ENCODE peak calls at places on chromosomes 6 and 20, in ten cellular contexts. P, I, R, H, S, T, C, U, B and V are unnamed samples.

GRCh38 chr6:30158475-30159025 is 2.5 kb downstream of the TRIM10 start:
- DNase-seq in P (no peak), I (no peak), R (no peak), H (no peak), S (no peak), T (no peak), C (no peak), U (no peak), B (no peak), V (peak; percentile 48)

GRCh38 chr20:33668791-33669155 is 2.0 kb downstream of the ACTL10 start:
- DNase-seq in P (no peak), I (no peak), R (no peak), H (no peak), S (no peak), T (no peak), C (no peak), U (no peak), B (no peak), V (no peak)

GRCh38 chr20:7113577-7114466 is 346.3 kb downstream of the BMP2 start:
- DNase-seq in P (peak; percentile 19), I (peak; percentile 15), R (peak; percentile 92), H (peak; percentile 76), S (no peak), T (peak; percentile 5), C (peak; percentile 29), U (no peak), B (peak; percentile 2), V (no peak)

GRCh38 chr6:28489366-28490190 is 26.0 kb downstream of the GPX6 start:
- DNase-seq in P (peak; percentile 73), I (peak; percentile 64), R (no peak), H (peak; percentile 83), S (no peak), T (no peak), C (no peak), U (no peak), B (peak; percentile 72), V (no peak)

GRCh38 chr6:131062245-131063027 is 609 bp downstream of the EPB41L2 start:
- DNase-seq in P (no peak), I (no peak), R (no peak), H (peak; percentile 50), S (no peak), T (no peak), C (peak; percentile 9), U (no peak), B (peak; percentile 35), V (peak; percentile 55)

GRCh38 chr20:542777-543368 is 717 bp downstream of the CSNK2A1 start:
- DNase-seq in P (peak; percentile 63), I (no peak), R (no peak), H (peak; percentile 31), S (no peak), T (no peak), C (no peak), U (no peak), B (peak; percentile 47), V (no peak)

GRCh38 chr6:31401403-31401802 is 2.0 kb upstream of the MICA start:
- DNase-seq in P (no peak), I (no peak), R (no peak), H (peak; percentile 58), S (no peak), T (no peak), C (peak; percentile 84), U (no peak), B (peak; percentile 17), V (no peak)

GRCh38 chr6:82249381-82250253 is 2.1 kb upstream of the IBTK start:
- DNase-seq in P (no peak), I (no peak), R (no peak), H (no peak), S (no peak), T (no peak), C (no peak), U (no peak), B (no peak), V (no peak)

GRCh38 chr6:106444777-106445507 is 84.4 kb downstream of the CRYBG1 start:
- DNase-seq in P (peak; percentile 63), I (peak; percentile 41), R (peak; percentile 38), H (peak; percentile 23), S (no peak), T (no peak), C (peak; percentile 72), U (peak; percentile 23), B (peak; percentile 17), V (no peak)

GRCh38 chr6:82785206-82785605 is 280.4 kb downstream of the UBE3D start:
- DNase-seq in P (no peak), I (no peak), R (peak; percentile 1), H (no peak), S (no peak), T (no peak), C (no peak), U (no peak), B (no peak), V (no peak)

GRCh38 chr6:41040911-41041536 is 1.2 kb upstream of the TSPO2 start:
- DNase-seq in P (no peak), I (no peak), R (no peak), H (no peak), S (no peak), T (no peak), C (no peak), U (no peak), B (no peak), V (no peak)

GRCh38 chr6:150867117-150867516 is 1.6 kb downstream of the MTHFD1L start:
- DNase-seq in P (no peak), I (no peak), R (no peak), H (peak; percentile 30), S (no peak), T (no peak), C (no peak), U (no peak), B (no peak), V (no peak)

GRCh38 chr6:167574431-167575097 is 249.7 kb downstream of the TTLL2 start:
- DNase-seq in P (no peak), I (no peak), R (no peak), H (no peak), S (no peak), T (no peak), C (no peak), U (no peak), B (no peak), V (no peak)